ENCODE peak calls at places on chromosomes 3 and 15, in five cellular contexts. D is neural progenitor cell, F is MM.1S, G is mesendoderm, Z is HCT116. R is an unnamed sample.

GRCh38 chr15:40830884-40831283 is 2.4 kb upstream of the PPP1R14D start:
- DNase-seq in D (no peak), F (no peak), G (no peak), Z (no peak), R (no peak)

GRCh38 chr15:54082836-54083492 is 104.7 kb downstream of the UNC13C start:
- DNase-seq in D (peak), F (no peak), G (peak), Z (no peak), R (peak)

GRCh38 chr3:81758275-81758674 is 3.2 kb downstream of the GBE1 start:
- DNase-seq in D (no peak), F (no peak), G (no peak), Z (no peak), R (peak)

GRCh38 chr15:51181221-51181620 is 86.5 kb upstream of the TNFAIP8L3 start:
- DNase-seq in D (no peak), F (no peak), G (no peak), Z (no peak), R (no peak)

GRCh38 chr3:178236555-178237277 is 299.5 kb upstream of the KCNMB2 start:
- DNase-seq in D (no peak), F (no peak), G (no peak), Z (no peak), R (peak)

GRCh38 chr3:16724487-16724886 is 119.3 kb upstream of the DAZL start:
- DNase-seq in D (no peak), F (peak), G (no peak), Z (no peak), R (no peak)

GRCh38 chr3:14042680-14043079 is 82.0 kb downstream of the CHCHD4 start:
- DNase-seq in D (no peak), F (no peak), G (no peak), Z (no peak), R (peak)

GRCh38 chr3:42936157-42936981 is 30.4 kb downstream of the ZNF662 start:
- DNase-seq in D (no peak), F (no peak), G (no peak), Z (no peak), R (peak)

GRCh38 chr3:46970391-46971091 is 6.0 kb downstream of the CCDC12 start:
- DNase-seq in D (no peak), F (no peak), G (no peak), Z (no peak), R (peak)

GRCh38 chr3:59708202-59708601 is 658.4 kb upstream of the CFAP20DC start:
- DNase-seq in D (no peak), F (no peak), G (no peak), Z (no peak), R (no peak)

GRCh38 chr3:152148579-152148978 is 120.2 kb upstream of the MBNL1 start:
- DNase-seq in D (no peak), F (no peak), G (peak), Z (no peak), R (no peak)

GRCh38 chr3:113266738-113267137 is 55.4 kb downstream of the BOC start:
- DNase-seq in D (peak), F (no peak), G (no peak), Z (no peak), R (no peak)

GRCh38 chr3:136152963-136153362 is 43.2 kb downstream of the MSL2 start:
- DNase-seq in D (no peak), F (no peak), G (no peak), Z (no peak), R (no peak)

GRCh38 chr3:64454179-64454578 is 228.9 kb upstream of the PRICKLE2 start:
- DNase-seq in D (no peak), F (no peak), G (peak), Z (no peak), R (peak)

GRCh38 chr3:112976001-112976400 is 1.1 kb upstream of the CD200R1 start:
- DNase-seq in D (no peak), F (no peak), G (no peak), Z (no peak), R (no peak)

GRCh38 chr3:50170689-50171088 is 15.6 kb downstream of the SEMA3F start:
- DNase-seq in D (no peak), F (no peak), G (no peak), Z (no peak), R (peak)

GRCh38 chr3:10783360-10784346 is 32.4 kb upstream of the SLC6A11 start:
- DNase-seq in D (peak), F (peak), G (peak), Z (peak), R (peak)

GRCh38 chr15:64911317-64912186 is at the start of gene ANKDD1A:
- DNase-seq in D (peak), F (peak), G (peak), Z (peak), R (peak)

GRCh38 chr3:27533718-27534578 is 49.8 kb upstream of the SLC4A7 start:
- DNase-seq in D (peak), F (no peak), G (peak), Z (peak), R (peak)

GRCh38 chr3:23761440-23761896 is 44.3 kb upstream of the UBE2E1 start:
- DNase-seq in D (peak), F (peak), G (peak), Z (peak), R (peak)

GRCh38 chr15:39699531-39700110 is 83.0 kb downstream of the FSIP1 start:
- DNase-seq in D (no peak), F (no peak), G (peak), Z (no peak), R (peak)

GRCh38 chr3:84601303-84601702 is 357.5 kb upstream of the CADM2 start:
- DNase-seq in D (peak), F (peak), G (peak), Z (no peak), R (no peak)

GRCh38 chr3:99248913-99249312 is 347.4 kb upstream of the DCBLD2 start:
- DNase-seq in D (no peak), F (no peak), G (no peak), Z (no peak), R (peak)
- H3K9ac ChIP-seq in D (no peak), F (no peak), G (no peak), Z (no peak), R (no peak)

DNA sequence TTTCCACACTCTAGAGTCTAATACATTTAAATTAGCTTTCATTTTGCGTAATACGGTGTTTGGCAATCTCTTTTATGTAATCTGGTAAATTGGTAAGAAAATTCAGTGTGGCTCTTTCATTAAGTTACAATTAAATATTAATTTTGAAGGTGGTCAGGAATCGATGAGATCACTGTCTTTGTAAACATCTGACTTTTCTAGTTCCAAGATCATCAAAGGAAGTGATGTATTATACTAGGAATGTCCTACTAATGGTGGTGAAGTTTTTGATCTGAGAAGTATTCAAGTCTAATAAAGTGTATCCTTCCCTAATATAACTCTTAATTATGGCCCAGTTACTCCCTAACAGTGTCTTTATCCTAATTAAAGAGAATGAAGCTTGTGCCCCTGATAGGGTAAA is 1.1 kb upstream of the UTS2B start:
- DNase-seq in D (no peak), F (no peak), G (no peak), Z (no peak), R (peak)
- H3K27ac ChIP-seq in D (no peak), F (no peak), G (no peak), Z (peak), R (peak)

DNA sequence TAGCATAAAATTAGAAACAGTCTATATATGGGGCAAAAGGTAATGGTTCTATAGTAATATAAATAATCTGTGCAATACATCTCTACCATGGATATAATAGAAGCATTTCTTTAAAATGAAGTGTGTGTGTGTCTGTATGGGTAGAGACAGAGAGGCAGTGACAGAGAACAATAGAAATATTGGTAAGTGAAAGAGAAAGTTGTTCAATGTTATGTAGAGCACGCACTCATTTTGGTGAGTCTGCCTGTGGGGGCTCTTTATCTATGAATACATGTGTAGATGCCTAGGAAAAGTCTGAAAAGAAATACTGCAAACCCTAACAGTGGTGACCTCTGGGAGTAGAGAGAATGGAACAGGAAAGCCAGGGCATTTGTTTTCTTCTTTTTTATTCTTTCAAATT is 182.6 kb downstream of the STAC start:
- DNase-seq in D (no peak), F (no peak), G (no peak), Z (no peak), R (peak)
- H3K4me2 ChIP-seq in D (no peak), F (no peak), G (no peak), Z (no peak), R (no peak)

GRCh38 chr15:48486228-48486627 is 155.0 kb downstream of the DUT start:
- DNase-seq in D (no peak), F (peak), G (no peak), Z (no peak), R (no peak)
- H3K9ac ChIP-seq in D (no peak), F (no peak), G (no peak), Z (no peak), R (peak)

GRCh38 chr3:123719785-123720531 is 135.1 kb upstream of the HACD2 start:
- DNase-seq in D (no peak), F (no peak), G (no peak), Z (no peak), R (no peak)
- H3K27ac ChIP-seq in D (no peak), F (no peak), G (no peak), Z (no peak), R (no peak)

GRCh38 chr3:98530676-98531075 is 1.1 kb upstream of the GPR15 start:
- DNase-seq in D (no peak), F (no peak), G (no peak), Z (no peak), R (no peak)
- H3K4me2 ChIP-seq in D (no peak), F (no peak), G (no peak), Z (no peak), R (no peak)

DNA sequence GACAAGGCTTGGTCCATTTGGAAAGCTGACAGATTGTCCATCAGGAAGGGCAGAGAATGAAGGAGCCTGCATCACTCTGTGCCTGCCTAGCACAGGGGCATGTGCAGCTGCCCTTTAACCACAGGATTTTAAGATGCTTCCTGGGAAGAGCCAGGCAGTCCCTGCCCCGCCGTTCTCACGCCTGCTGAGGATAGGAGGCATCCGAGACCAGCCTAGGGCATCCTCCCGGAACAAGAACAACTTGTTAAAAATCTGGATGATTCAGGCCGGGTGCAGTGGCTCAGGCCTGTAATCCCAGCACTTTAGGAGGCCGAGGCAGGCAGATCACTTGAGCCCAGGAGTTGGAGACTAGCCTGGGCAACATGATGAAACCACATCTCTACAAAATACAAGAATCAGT is 15.2 kb downstream of the NRROS start:
- DNase-seq in D (no peak), F (no peak), G (no peak), Z (no peak), R (no peak)
- H3K9ac ChIP-seq in D (no peak), F (no peak), G (no peak), Z (no peak), R (no peak)

DNA sequence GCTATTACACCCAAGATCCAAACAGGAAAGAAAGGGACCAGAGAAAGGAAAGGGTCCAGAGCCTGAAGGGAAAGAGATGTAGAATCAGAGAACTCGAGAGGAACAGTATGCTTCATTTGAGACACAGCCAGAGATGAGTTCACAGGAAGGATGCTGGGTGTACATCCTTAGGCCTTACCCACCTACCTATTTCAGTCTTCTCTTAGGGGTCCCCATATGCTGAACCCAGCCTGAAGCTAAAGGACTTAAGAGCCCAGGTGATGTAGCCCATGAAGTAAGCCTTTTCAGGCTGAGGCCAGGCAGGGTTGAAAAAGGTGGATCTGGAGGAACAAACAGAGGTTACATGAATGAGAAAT is 338.0 kb upstream of the KCNH8 start:
- DNase-seq in D (no peak), F (no peak), G (no peak), Z (no peak), R (no peak)
- H3K27ac ChIP-seq in D (no peak), F (no peak), G (no peak), Z (no peak), R (no peak)

GRCh38 chr15:45132844-45133560 is 3.2 kb downstream of the DUOX1 start:
- DNase-seq in D (no peak), F (no peak), G (no peak), Z (no peak), R (peak)
- H3K4me2 ChIP-seq in D (no peak), F (no peak), G (no peak), Z (no peak), R (no peak)

DNA sequence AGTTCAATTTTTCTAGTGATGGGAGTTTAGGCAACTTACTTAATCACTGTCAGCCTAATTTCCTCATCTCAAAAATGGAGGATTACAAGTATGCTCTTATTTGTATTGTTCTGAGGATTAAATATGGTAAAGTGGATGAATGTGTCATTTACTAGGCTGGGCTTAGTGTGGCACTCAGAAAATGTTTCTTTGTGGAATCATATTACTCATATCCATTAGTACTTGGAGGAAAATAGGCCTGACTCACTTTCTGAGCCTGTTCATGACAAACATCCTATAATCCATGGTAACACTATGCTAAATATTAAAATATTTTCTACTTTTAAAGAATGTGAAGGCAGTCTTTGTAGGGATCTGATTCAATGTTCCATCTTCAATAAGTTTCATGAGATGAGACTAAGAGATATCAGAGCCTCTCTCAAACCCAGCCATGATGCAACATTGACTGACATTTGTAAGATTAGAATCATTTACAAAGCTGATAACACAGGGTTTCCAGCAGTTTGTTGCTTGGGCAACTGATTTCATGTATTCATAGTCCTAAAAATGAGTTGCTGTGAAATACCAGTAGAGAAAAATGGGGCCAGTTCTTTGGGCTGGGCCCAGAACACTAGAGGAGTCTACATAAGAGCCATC is 1048.5 kb downstream of the NTRK3 start:
- DNase-seq in D (no peak), F (no peak), G (no peak), Z (no peak), R (peak)
- H3K9ac ChIP-seq in D (no peak), F (no peak), G (no peak), Z (no peak), R (no peak)